ENCODE peak calls at places on chromosomes 13 and 19, in five cellular contexts. One of them, this sample, is unnamed.

GRCh38 chr13:98274921-98275487 is 97.9 kb upstream of the RNF113B start:
- DNase-seq in mucosa of descending colon: no peak
- DNase-seq in activated CD8-positive, alpha-beta memory T cell treated with anti-CD3 and anti-CD28 coated beads for 1 hour: no peak
- DNase-seq in GM03348: no peak
- DNase-seq in cardiac muscle cell: no peak
- DNase-seq in this sample: no peak

GRCh38 chr19:1012334-1012733 is 8.6 kb downstream of the TMEM259 start:
- DNase-seq in cardiac muscle cell: no peak
- DNase-seq in GM03348: no peak
- DNase-seq in activated CD8-positive, alpha-beta memory T cell treated with anti-CD3 and anti-CD28 coated beads for 1 hour: no peak
- DNase-seq in mucosa of descending colon: no peak
- DNase-seq in this sample: no peak

GRCh38 chr19:41542622-41543021 is 33.3 kb upstream of the CEACAM21 start:
- DNase-seq in activated CD8-positive, alpha-beta memory T cell treated with anti-CD3 and anti-CD28 coated beads for 1 hour: no peak
- DNase-seq in mucosa of descending colon: no peak
- DNase-seq in cardiac muscle cell: no peak
- DNase-seq in GM03348: no peak
- DNase-seq in this sample: no peak

GRCh38 chr13:35769812-35770211 is 293.3 kb upstream of the MAB21L1 start:
- DNase-seq in cardiac muscle cell: no peak
- DNase-seq in activated CD8-positive, alpha-beta memory T cell treated with anti-CD3 and anti-CD28 coated beads for 1 hour: no peak
- DNase-seq in GM03348: no peak
- DNase-seq in mucosa of descending colon: no peak
- DNase-seq in this sample: no peak

GRCh38 chr13:47420012-47420411 is 523.2 kb upstream of the HTR2A start:
- DNase-seq in activated CD8-positive, alpha-beta memory T cell treated with anti-CD3 and anti-CD28 coated beads for 1 hour: no peak
- DNase-seq in mucosa of descending colon: no peak
- DNase-seq in GM03348: no peak
- DNase-seq in cardiac muscle cell: no peak
- DNase-seq in this sample: no peak

GRCh38 chr13:99185606-99186005 is 15.0 kb upstream of the UBAC2 start:
- DNase-seq in mucosa of descending colon: no peak
- DNase-seq in GM03348: no peak
- DNase-seq in cardiac muscle cell: no peak
- DNase-seq in activated CD8-positive, alpha-beta memory T cell treated with anti-CD3 and anti-CD28 coated beads for 1 hour: no peak
- DNase-seq in this sample: no peak

GRCh38 chr19:22427587-22428298 is 5.6 kb upstream of the ZNF98 start:
- DNase-seq in cardiac muscle cell: no peak
- DNase-seq in activated CD8-positive, alpha-beta memory T cell treated with anti-CD3 and anti-CD28 coated beads for 1 hour: no peak
- DNase-seq in GM03348: no peak
- DNase-seq in mucosa of descending colon: no peak
- DNase-seq in this sample: no peak

GRCh38 chr19:1087813-1088418 is 7.3 kb downstream of the POLR2E start:
- DNase-seq in activated CD8-positive, alpha-beta memory T cell treated with anti-CD3 and anti-CD28 coated beads for 1 hour: no peak
- DNase-seq in cardiac muscle cell: no peak
- DNase-seq in GM03348: no peak
- DNase-seq in mucosa of descending colon: peak; percentile 81
- DNase-seq in this sample: no peak

GRCh38 chr13:24228852-24229458 is 68.4 kb downstream of the SPATA13 start:
- DNase-seq in activated CD8-positive, alpha-beta memory T cell treated with anti-CD3 and anti-CD28 coated beads for 1 hour: no peak
- DNase-seq in mucosa of descending colon: no peak
- DNase-seq in cardiac muscle cell: peak; percentile 84
- DNase-seq in GM03348: peak; percentile 71
- DNase-seq in this sample: no peak

GRCh38 chr13:113802090-113802531 is 43.1 kb downstream of the TMEM255B start:
- DNase-seq in GM03348: peak; percentile 92
- DNase-seq in activated CD8-positive, alpha-beta memory T cell treated with anti-CD3 and anti-CD28 coated beads for 1 hour: no peak
- DNase-seq in mucosa of descending colon: peak; percentile 60
- DNase-seq in cardiac muscle cell: peak; percentile 83
- DNase-seq in this sample: no peak

GRCh38 chr13:112658807-112659206 is 31.0 kb upstream of the ATP11A start:
- DNase-seq in mucosa of descending colon: no peak
- DNase-seq in GM03348: no peak
- DNase-seq in cardiac muscle cell: no peak
- DNase-seq in activated CD8-positive, alpha-beta memory T cell treated with anti-CD3 and anti-CD28 coated beads for 1 hour: no peak
- DNase-seq in this sample: no peak

GRCh38 chr19:8363803-8364771 is at the start of gene ANGPTL4:
- DNase-seq in activated CD8-positive, alpha-beta memory T cell treated with anti-CD3 and anti-CD28 coated beads for 1 hour: no peak
- DNase-seq in mucosa of descending colon: peak; percentile 79
- DNase-seq in GM03348: peak; percentile 89
- DNase-seq in cardiac muscle cell: peak; percentile 92
- DNase-seq in this sample: no peak

GRCh38 chr13:32056316-32056715 is 24.7 kb downstream of the FRY start:
- DNase-seq in mucosa of descending colon: no peak
- DNase-seq in activated CD8-positive, alpha-beta memory T cell treated with anti-CD3 and anti-CD28 coated beads for 1 hour: no peak
- DNase-seq in GM03348: no peak
- DNase-seq in cardiac muscle cell: no peak
- DNase-seq in this sample: no peak

GRCh38 chr19:41930926-41931592 is 2.8 kb upstream of the ERFL start:
- DNase-seq in cardiac muscle cell: no peak
- DNase-seq in activated CD8-positive, alpha-beta memory T cell treated with anti-CD3 and anti-CD28 coated beads for 1 hour: no peak
- DNase-seq in mucosa of descending colon: peak; percentile 36
- DNase-seq in GM03348: no peak
- DNase-seq in this sample: no peak

GRCh38 chr19:30319876-30320275 is 52.3 kb upstream of the ZNF536 start:
- DNase-seq in mucosa of descending colon: no peak
- DNase-seq in activated CD8-positive, alpha-beta memory T cell treated with anti-CD3 and anti-CD28 coated beads for 1 hour: no peak
- DNase-seq in GM03348: no peak
- DNase-seq in cardiac muscle cell: no peak
- DNase-seq in this sample: no peak

GRCh38 chr13:45280751-45281634 is 60.0 kb downstream of the TPT1 start:
- DNase-seq in mucosa of descending colon: peak; percentile 60
- DNase-seq in activated CD8-positive, alpha-beta memory T cell treated with anti-CD3 and anti-CD28 coated beads for 1 hour: no peak
- DNase-seq in GM03348: peak; percentile 91
- DNase-seq in cardiac muscle cell: peak; percentile 81
- DNase-seq in this sample: peak; percentile 46

GRCh38 chr13:102198418-102199322 is 203.2 kb downstream of the FGF14 start:
- DNase-seq in GM03348: no peak
- DNase-seq in cardiac muscle cell: peak; percentile 23
- DNase-seq in mucosa of descending colon: no peak
- DNase-seq in activated CD8-positive, alpha-beta memory T cell treated with anti-CD3 and anti-CD28 coated beads for 1 hour: no peak
- DNase-seq in this sample: no peak

GRCh38 chr13:37701306-37701705 is 102.7 kb upstream of the POSTN start:
- DNase-seq in GM03348: peak; percentile 36
- DNase-seq in mucosa of descending colon: no peak
- DNase-seq in cardiac muscle cell: peak; percentile 84
- DNase-seq in activated CD8-positive, alpha-beta memory T cell treated with anti-CD3 and anti-CD28 coated beads for 1 hour: no peak
- DNase-seq in this sample: no peak

GRCh38 chr13:27177852-27178251 is 6.2 kb upstream of the USP12 start:
- DNase-seq in GM03348: no peak
- DNase-seq in cardiac muscle cell: no peak
- DNase-seq in activated CD8-positive, alpha-beta memory T cell treated with anti-CD3 and anti-CD28 coated beads for 1 hour: no peak
- DNase-seq in mucosa of descending colon: no peak
- DNase-seq in this sample: no peak

GRCh38 chr13:73467103-73467502 is 408.3 kb downstream of the KLF5 start:
- DNase-seq in cardiac muscle cell: peak; percentile 50
- DNase-seq in activated CD8-positive, alpha-beta memory T cell treated with anti-CD3 and anti-CD28 coated beads for 1 hour: no peak
- DNase-seq in GM03348: peak; percentile 17
- DNase-seq in mucosa of descending colon: no peak
- DNase-seq in this sample: no peak

GRCh38 chr19:42693760-42694350 is 46.4 kb downstream of the PSG3 start:
- DNase-seq in GM03348: peak; percentile 83
- DNase-seq in activated CD8-positive, alpha-beta memory T cell treated with anti-CD3 and anti-CD28 coated beads for 1 hour: no peak
- DNase-seq in cardiac muscle cell: peak; percentile 50
- DNase-seq in mucosa of descending colon: no peak
- DNase-seq in this sample: no peak

GRCh38 chr13:112771139-112771876 is 81.5 kb downstream of the ATP11A start:
- DNase-seq in GM03348: no peak
- DNase-seq in cardiac muscle cell: no peak
- DNase-seq in activated CD8-positive, alpha-beta memory T cell treated with anti-CD3 and anti-CD28 coated beads for 1 hour: no peak
- DNase-seq in mucosa of descending colon: no peak
- DNase-seq in this sample: no peak

GRCh38 chr19:916645-917322 is 349 bp upstream of the KISS1R start:
- DNase-seq in cardiac muscle cell: no peak
- DNase-seq in activated CD8-positive, alpha-beta memory T cell treated with anti-CD3 and anti-CD28 coated beads for 1 hour: no peak
- DNase-seq in GM03348: no peak
- DNase-seq in mucosa of descending colon: no peak
- DNase-seq in this sample: no peak

GRCh38 chr13:80577951-80578670 is 237.2 kb upstream of the SPRY2 start:
- DNase-seq in cardiac muscle cell: no peak
- DNase-seq in activated CD8-positive, alpha-beta memory T cell treated with anti-CD3 and anti-CD28 coated beads for 1 hour: no peak
- DNase-seq in GM03348: no peak
- DNase-seq in mucosa of descending colon: no peak
- DNase-seq in this sample: no peak

GRCh38 chr19:19606021-19606420 is 12.5 kb downstream of the PBX4 start:
- DNase-seq in mucosa of descending colon: peak; percentile 77
- DNase-seq in GM03348: no peak
- DNase-seq in activated CD8-positive, alpha-beta memory T cell treated with anti-CD3 and anti-CD28 coated beads for 1 hour: no peak
- DNase-seq in cardiac muscle cell: no peak
- DNase-seq in this sample: no peak

GRCh38 chr19:4684312-4685095 is 14.4 kb upstream of the MYDGF start:
- DNase-seq in cardiac muscle cell: no peak
- DNase-seq in mucosa of descending colon: no peak
- DNase-seq in GM03348: no peak
- DNase-seq in activated CD8-positive, alpha-beta memory T cell treated with anti-CD3 and anti-CD28 coated beads for 1 hour: no peak
- DNase-seq in this sample: no peak

GRCh38 chr13:99432637-99433542 is 68.4 kb upstream of the TM9SF2 start:
- DNase-seq in GM03348: peak; percentile 79
- DNase-seq in cardiac muscle cell: peak; percentile 60
- DNase-seq in mucosa of descending colon: peak; percentile 79
- DNase-seq in activated CD8-positive, alpha-beta memory T cell treated with anti-CD3 and anti-CD28 coated beads for 1 hour: peak; percentile 67
- DNase-seq in this sample: no peak

GRCh38 chr13:20461860-20462532 is 63.7 kb downstream of the CRYL1 start:
- DNase-seq in cardiac muscle cell: peak; percentile 48
- DNase-seq in activated CD8-positive, alpha-beta memory T cell treated with anti-CD3 and anti-CD28 coated beads for 1 hour: no peak
- DNase-seq in GM03348: no peak
- DNase-seq in mucosa of descending colon: no peak
- DNase-seq in this sample: no peak

GRCh38 chr13:46885018-46885417 is 11.8 kb downstream of the HTR2A start:
- DNase-seq in GM03348: no peak
- DNase-seq in cardiac muscle cell: no peak
- DNase-seq in mucosa of descending colon: no peak
- DNase-seq in activated CD8-positive, alpha-beta memory T cell treated with anti-CD3 and anti-CD28 coated beads for 1 hour: no peak
- DNase-seq in this sample: no peak

GRCh38 chr13:50208826-50209335 is 193.6 kb downstream of the KCNRG start:
- DNase-seq in GM03348: peak; percentile 82
- DNase-seq in mucosa of descending colon: peak; percentile 51
- DNase-seq in cardiac muscle cell: peak; percentile 92
- DNase-seq in activated CD8-positive, alpha-beta memory T cell treated with anti-CD3 and anti-CD28 coated beads for 1 hour: no peak
- DNase-seq in this sample: peak; percentile 13

GRCh38 chr13:106795847-106796246 is 227.9 kb upstream of the ARGLU1 start:
- DNase-seq in activated CD8-positive, alpha-beta memory T cell treated with anti-CD3 and anti-CD28 coated beads for 1 hour: no peak
- DNase-seq in cardiac muscle cell: peak; percentile 10
- DNase-seq in GM03348: no peak
- DNase-seq in mucosa of descending colon: no peak
- DNase-seq in this sample: no peak

This sample was measured in Panc1.